ENCODE peak calls at places on chromosomes 12 and 14, in four cellular contexts. D is body of pancreas, I is gastrocnemius medialis, Z is GM10248. R is an unnamed sample.

GRCh38 chr12:2294651-2295475 is 242.1 kb downstream of the CACNA1C start:
- DNase-seq in D (no peak), I (peak), Z (no peak), R (peak)

GRCh38 chr12:91618281-91618680 is 435.7 kb upstream of the DCN start:
- DNase-seq in D (no peak), I (no peak), Z (no peak), R (no peak)

GRCh38 chr14:56299306-56299984 is 181.2 kb downstream of the PELI2 start:
- DNase-seq in D (no peak), I (no peak), Z (no peak), R (no peak)

GRCh38 chr12:101855364-101855884 is 22.0 kb upstream of the DRAM1 start:
- DNase-seq in D (no peak), I (no peak), Z (no peak), R (no peak)

GRCh38 chr14:68705741-68706283 is 87.1 kb downstream of the ZFP36L1 start:
- DNase-seq in D (peak), I (no peak), Z (no peak), R (no peak)

GRCh38 chr14:68157971-68158371 is 338.4 kb downstream of the RAD51B start:
- DNase-seq in D (no peak), I (no peak), Z (no peak), R (no peak)

GRCh38 chr12:120067084-120067869 is 49.3 kb downstream of the RAB35 start:
- DNase-seq in D (no peak), I (no peak), Z (no peak), R (no peak)

GRCh38 chr12:81120961-81121360 is 43.1 kb downstream of the ACSS3 start:
- DNase-seq in D (no peak), I (no peak), Z (no peak), R (no peak)

GRCh38 chr12:60257063-60257462 is 661.2 kb downstream of the SLC16A7 start:
- DNase-seq in D (no peak), I (no peak), Z (no peak), R (no peak)

GRCh38 chr14:58788655-58789054 is 150.9 kb downstream of the DACT1 start:
- DNase-seq in D (no peak), I (no peak), Z (no peak), R (no peak)

GRCh38 chr14:35814371-35815005 is 5.4 kb upstream of the RALGAPA1 start:
- DNase-seq in D (peak), I (no peak), Z (peak), R (peak)

GRCh38 chr14:73810478-73811163 is 41.0 kb upstream of the PTGR2 start:
- DNase-seq in D (no peak), I (no peak), Z (no peak), R (no peak)

GRCh38 chr14:52840916-52841315 is 49.5 kb upstream of the GNPNAT1 start:
- DNase-seq in D (no peak), I (peak), Z (peak), R (no peak)

GRCh38 chr14:34035177-34035933 is 84.5 kb upstream of the EGLN3 start:
- DNase-seq in D (no peak), I (peak), Z (no peak), R (no peak)

GRCh38 chr14:93171366-93171765 is 13.3 kb downstream of the MOAP1 start:
- DNase-seq in D (no peak), I (no peak), Z (no peak), R (no peak)

GRCh38 chr14:104091061-104091926 is 5.8 kb downstream of the ASPG start:
- DNase-seq in D (peak), I (peak), Z (no peak), R (no peak)

GRCh38 chr12:40300490-40300889 is 75.7 kb downstream of the LRRK2 start:
- DNase-seq in D (no peak), I (no peak), Z (no peak), R (no peak)

GRCh38 chr12:80937391-80938238 is at the start of gene LIN7A:
- DNase-seq in D (peak), I (peak), Z (peak), R (no peak)

GRCh38 chr12:107775093-107775721 is 703 bp downstream of the ASCL4 start:
- DNase-seq in D (no peak), I (no peak), Z (no peak), R (peak)

GRCh38 chr14:94427016-94427613 is 25.5 kb downstream of the SERPINA11 start:
- DNase-seq in D (no peak), I (no peak), Z (no peak), R (no peak)

GRCh38 chr14:21308479-21309237 is 28.8 kb downstream of the RPGRIP1 start:
- DNase-seq in D (peak), I (peak), Z (peak), R (peak)

GRCh38 chr14:68306265-68306933 is 486.5 kb downstream of the ZFP36L1 start:
- DNase-seq in D (no peak), I (no peak), Z (peak), R (no peak)

GRCh38 chr14:36661506-36662257 is at the start of gene PAX9:
- DNase-seq in D (peak), I (peak), Z (peak), R (peak)

GRCh38 chr14:59343585-59343984 is 121.6 kb downstream of the GPR135 start:
- DNase-seq in D (peak), I (no peak), Z (no peak), R (no peak)

GRCh38 chr14:61342486-61342885 is 21.1 kb downstream of the PRKCH start:
- DNase-seq in D (no peak), I (no peak), Z (no peak), R (peak)

GRCh38 chr12:15978431-15978950 is 67.4 kb downstream of the DERA start:
- DNase-seq in D (no peak), I (no peak), Z (no peak), R (no peak)

GRCh38 chr12:111443586-111443985 is 37.9 kb downstream of the SH2B3 start:
- DNase-seq in D (peak), I (peak), Z (no peak), R (peak)

GRCh38 chr12:93722757-93723567 is 45.8 kb downstream of the CRADD start:
- DNase-seq in D (peak), I (no peak), Z (no peak), R (no peak)

GRCh38 chr14:73739174-73739898 is 25.2 kb upstream of the PNMA1 start:
- DNase-seq in D (no peak), I (no peak), Z (no peak), R (no peak)

GRCh38 chr14:66395300-66395699 is 90.9 kb upstream of the CCDC196 start:
- DNase-seq in D (no peak), I (no peak), Z (peak), R (peak)

GRCh38 chr12:95790025-95790911 is at the start of gene NTN4:
- DNase-seq in D (peak), I (no peak), Z (peak), R (peak)

GRCh38 chr14:64954491-64955240 is 12.1 kb upstream of the GPX2 start:
- DNase-seq in D (no peak), I (no peak), Z (no peak), R (no peak)

GRCh38 chr14:92039720-92040430 is at the start of gene TRIP11:
- DNase-seq in D (peak), I (peak), Z (peak), R (peak)
- TF ChIP-seq CTCF in D (no peak), I (no peak), Z (no peak), R (no peak)

GRCh38 chr14:103003351-103003615 is 54.1 kb downstream of the CDC42BPB start:
- DNase-seq in D (no peak), I (no peak), Z (no peak), R (no peak)

GRCh38 chr14:103003850-103004249 is 53.5 kb downstream of the CDC42BPB start:
- DNase-seq in D (no peak), I (no peak), Z (no peak), R (no peak)

GRCh38 chr14:103001651-103002396 is 55.5 kb downstream of the CDC42BPB start:
- DNase-seq in D (no peak), I (no peak), Z (peak), R (no peak)

GRCh38 chr14:103001226-103001625 is 56.1 kb downstream of the CDC42BPB start:
- DNase-seq in D (no peak), I (no peak), Z (no peak), R (no peak)

DNA sequence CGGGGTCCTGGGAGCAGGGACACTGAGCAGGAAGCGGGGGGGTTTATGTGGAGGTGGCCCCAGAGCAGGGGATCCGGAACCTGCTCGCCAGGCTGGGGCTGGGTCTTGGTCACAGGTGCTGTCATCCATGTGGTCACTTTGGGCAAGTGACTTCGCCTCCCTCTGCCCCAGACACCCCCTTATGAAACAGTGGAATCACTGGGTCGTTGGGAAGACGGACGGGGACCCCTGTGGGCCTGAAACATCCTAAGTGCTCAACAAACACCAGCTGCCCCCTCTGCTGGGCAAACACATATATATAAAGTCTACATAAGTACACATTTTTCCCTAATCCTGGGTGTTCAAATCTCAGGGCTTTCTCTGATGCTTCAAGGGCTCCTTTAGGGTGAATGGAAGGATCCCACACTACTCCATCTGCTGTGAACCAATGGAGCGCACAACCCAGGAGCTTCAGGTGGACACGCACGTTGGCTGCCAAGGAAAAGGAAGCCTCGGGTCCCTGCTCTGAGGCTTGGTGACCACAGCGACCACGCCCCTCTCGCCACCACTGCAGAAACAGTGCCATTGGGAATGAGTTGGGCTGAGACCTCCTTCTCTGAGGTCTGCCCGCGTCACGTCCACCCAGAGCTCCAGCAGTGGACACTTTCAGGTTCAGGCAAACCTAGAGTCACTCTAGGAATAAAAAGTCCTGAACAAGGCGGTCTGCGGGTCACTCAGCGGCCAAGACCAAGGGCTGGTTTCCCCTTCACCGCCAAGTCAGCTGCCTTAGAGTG is 54.6 kb downstream of the CDC42BPB start:
- DNase-seq in D (no peak), I (no peak), Z (no peak), R (no peak)
- TF ChIP-seq CTCF in D (no peak), I (no peak), Z (no peak), R (no peak)

GRCh38 chr14:54737132-54737711 is 165.4 kb downstream of the GCH1 start:
- DNase-seq in D (no peak), I (no peak), Z (no peak), R (peak)
- TF ChIP-seq CTCF in D (no peak), I (no peak), Z (no peak), R (no peak)

DNA sequence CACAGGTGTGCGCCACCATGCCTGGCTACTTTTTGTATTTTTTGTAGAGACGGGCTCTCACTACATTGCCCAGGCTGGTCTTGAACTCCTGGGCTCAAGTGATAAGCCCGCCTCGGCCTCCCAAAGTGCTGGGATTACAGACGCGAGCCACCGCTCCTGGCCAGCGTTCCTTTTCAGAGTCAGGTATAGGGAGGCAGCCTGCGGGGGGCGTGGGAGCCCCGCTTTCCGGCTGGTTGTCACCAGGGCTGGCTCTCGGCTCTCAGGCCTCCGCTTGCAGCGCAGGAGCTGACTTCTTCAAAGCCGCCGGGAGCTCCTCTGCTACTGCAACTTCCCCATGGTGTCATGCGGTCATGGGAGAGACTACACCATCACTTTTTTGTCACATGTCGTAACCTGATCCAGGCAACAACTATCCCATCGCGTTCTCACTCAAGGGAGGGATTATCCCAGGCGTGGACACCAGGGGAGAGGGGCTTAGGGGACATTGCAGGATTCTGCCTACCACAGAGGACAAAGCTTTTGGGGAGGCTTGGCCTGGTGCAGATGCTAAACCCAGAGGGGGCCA is 129.4 kb downstream of the SCARB1 start:
- DNase-seq in D (no peak), I (peak), Z (no peak), R (no peak)
- TF ChIP-seq CTCF in D (no peak), I (no peak), Z (no peak), R (no peak)

GRCh38 chr12:11016937-11017336 is 5.5 kb downstream of the TAS2R19 start:
- DNase-seq in D (no peak), I (no peak), Z (no peak), R (no peak)

GRCh38 chr12:11015775-11016430 is 6.5 kb downstream of the TAS2R19 start:
- DNase-seq in D (no peak), I (no peak), Z (no peak), R (no peak)

DNA sequence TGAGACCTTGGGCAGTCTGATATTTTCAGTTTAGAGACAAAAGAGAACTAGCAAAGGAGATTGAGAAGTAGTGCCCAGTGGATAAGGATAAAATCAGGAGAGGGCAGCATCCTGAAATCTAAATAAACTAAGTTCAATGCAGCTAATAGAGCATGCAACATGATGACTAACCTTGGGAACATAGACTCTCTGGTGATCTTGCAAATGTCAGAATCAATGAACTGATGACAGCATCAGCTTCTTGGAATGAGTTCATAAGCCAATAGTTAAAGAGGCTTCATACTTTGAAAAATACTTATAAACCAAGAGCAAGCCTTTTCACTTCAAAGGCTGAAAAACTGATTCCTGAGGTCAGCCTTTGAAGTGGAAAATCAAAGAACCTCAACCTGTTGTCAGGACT is 8.2 kb downstream of the TAS2R19 start:
- DNase-seq in D (no peak), I (no peak), Z (no peak), R (no peak)
- TF ChIP-seq CTCF in D (no peak), I (no peak), Z (no peak), R (no peak)

GRCh38 chr12:24155042-24155441 is 205.6 kb upstream of the SOX5 start:
- DNase-seq in D (no peak), I (no peak), Z (no peak), R (no peak)
- TF ChIP-seq CTCF in D (no peak), I (no peak), Z (no peak), R (no peak)

DNA sequence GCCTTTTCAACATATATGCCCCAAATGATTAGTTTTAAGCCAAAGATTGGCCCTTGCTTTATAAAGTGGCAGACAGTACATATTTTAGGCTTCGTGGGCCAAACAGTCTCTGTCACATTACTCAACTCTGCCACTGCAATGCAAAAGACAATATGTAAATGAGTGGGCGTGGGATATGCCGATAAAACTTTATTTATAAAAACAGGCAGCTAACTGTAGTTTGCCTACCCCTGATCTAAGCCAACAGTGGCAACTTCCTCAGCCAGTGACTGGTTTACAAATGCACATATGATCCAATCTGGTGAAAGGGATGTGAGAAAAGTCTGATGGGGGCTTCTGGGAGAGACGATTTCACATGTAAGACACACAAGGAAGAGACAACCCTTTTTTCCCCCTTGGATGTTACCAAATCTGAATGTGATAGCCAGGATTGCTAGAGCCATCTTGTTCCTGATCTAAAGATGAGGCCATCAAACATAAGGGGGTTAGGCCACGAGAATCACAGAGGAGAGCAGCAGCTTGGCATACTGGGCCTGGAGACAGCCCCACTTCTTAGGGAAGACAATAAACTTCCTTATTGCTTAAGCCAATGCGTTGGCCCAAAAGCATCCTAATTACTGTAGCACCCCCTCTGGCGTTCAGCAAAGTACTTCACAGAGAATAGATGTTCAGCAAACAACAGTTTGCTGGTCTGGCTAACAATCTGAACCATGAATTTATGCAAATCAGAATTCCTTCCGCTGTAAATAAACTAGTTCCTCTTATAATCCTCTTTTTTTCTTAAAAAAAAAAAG is 75.2 kb upstream of the TMCC3 start:
- DNase-seq in D (no peak), I (peak), Z (no peak), R (no peak)
- TF ChIP-seq CTCF in D (no peak), I (no peak), Z (peak), R (no peak)

DNA sequence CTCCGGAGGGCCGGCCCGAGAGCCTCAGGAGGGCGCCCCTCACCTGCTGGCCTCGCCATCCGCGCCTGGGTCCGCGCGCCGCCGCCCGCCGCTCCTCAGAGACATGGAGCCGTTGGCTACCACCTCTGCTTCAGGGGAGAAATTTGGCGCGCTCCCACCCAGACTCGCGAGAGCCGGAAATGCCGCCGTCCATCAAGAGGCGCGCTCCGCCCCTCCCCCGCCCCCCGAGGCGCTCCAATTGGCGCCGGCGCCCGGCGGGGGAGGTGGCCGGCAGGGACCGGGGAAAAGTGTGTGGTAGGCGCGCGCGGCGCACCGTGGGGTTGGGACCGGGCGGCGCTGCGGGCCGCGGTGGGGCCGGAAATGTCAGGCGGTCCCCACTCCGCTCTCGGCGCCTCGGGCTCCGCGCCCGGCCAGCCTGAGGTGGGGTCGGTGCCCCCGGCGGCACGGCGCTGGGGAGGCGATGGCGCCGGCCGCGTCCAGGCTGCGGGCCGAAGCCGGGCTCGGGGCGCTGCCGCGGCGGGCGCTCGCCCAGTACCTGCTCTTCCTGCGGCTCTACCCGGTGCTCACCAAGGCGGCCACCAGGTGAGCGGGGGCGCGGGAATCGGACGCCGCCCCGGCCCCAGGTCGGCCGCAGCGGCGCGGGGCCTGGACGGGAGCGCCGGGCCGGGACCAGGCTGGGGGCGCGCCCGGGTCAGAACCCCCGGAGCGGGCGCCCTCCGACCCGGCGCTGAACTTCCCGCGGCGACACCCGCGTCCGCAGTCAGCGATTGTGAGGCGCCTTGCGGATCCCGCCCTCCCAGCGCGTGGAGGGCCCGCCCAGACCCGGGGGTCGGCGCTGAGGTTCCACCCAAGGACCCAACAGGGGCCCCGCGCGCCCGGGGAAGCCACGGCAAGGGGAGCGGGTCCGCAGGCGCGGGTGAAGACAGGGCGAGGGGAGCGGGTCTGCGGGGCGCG is at the start of the genes POLE and PXMP2:
- DNase-seq in D (peak), I (peak), Z (peak), R (peak)
- TF ChIP-seq CTCF in D (no peak), I (no peak), Z (peak), R (no peak)

GRCh38 chr14:51533160-51533559 is 118.5 kb upstream of the FRMD6 start:
- DNase-seq in D (no peak), I (no peak), Z (no peak), R (no peak)

GRCh38 chr14:51534623-51535022 is 117.1 kb upstream of the FRMD6 start:
- DNase-seq in D (peak), I (no peak), Z (no peak), R (no peak)

GRCh38 chr14:51529731-51530130 is 122.0 kb upstream of the FRMD6 start:
- DNase-seq in D (no peak), I (no peak), Z (no peak), R (no peak)

GRCh38 chr14:51535443-51536044 is 116.2 kb upstream of the FRMD6 start:
- DNase-seq in D (no peak), I (no peak), Z (no peak), R (no peak)

GRCh38 chr14:51533877-51534553 is 117.7 kb upstream of the FRMD6 start:
- DNase-seq in D (no peak), I (no peak), Z (no peak), R (no peak)
- TF ChIP-seq CTCF in D (no peak), I (no peak), Z (no peak), R (no peak)